ENCODE peak calls at places on chromosomes 12 and 14, in ten cellular contexts. One of them, this sample, is unnamed.

GRCh38 chr14:46951103-46951502 is 299.5 kb upstream of the RPL10L start:
- DNase-seq in NB4: no peak
- DNase-seq in body of pancreas: no peak
- DNase-seq in right lobe of liver: no peak
- DNase-seq in tibial nerve: no peak
- DNase-seq in IMR-90: no peak
- DNase-seq in A549: no peak
- DNase-seq in ovary: no peak
- DNase-seq in Peyer's patch: no peak
- DNase-seq in adrenal gland: no peak
- DNase-seq in this sample: no peak

GRCh38 chr12:94182971-94183701 is 34.8 kb downstream of the PLXNC1 start:
- DNase-seq in NB4: no peak
- DNase-seq in body of pancreas: no peak
- DNase-seq in right lobe of liver: no peak
- DNase-seq in tibial nerve: no peak
- DNase-seq in IMR-90: no peak
- DNase-seq in A549: peak
- DNase-seq in ovary: no peak
- DNase-seq in Peyer's patch: no peak
- DNase-seq in adrenal gland: no peak
- DNase-seq in this sample: no peak

GRCh38 chr12:9134981-9135628 is 19.4 kb upstream of the A2M start:
- DNase-seq in NB4: peak
- DNase-seq in body of pancreas: no peak
- DNase-seq in right lobe of liver: no peak
- DNase-seq in tibial nerve: no peak
- DNase-seq in IMR-90: peak
- DNase-seq in A549: peak
- DNase-seq in ovary: no peak
- DNase-seq in Peyer's patch: peak
- DNase-seq in adrenal gland: no peak
- DNase-seq in this sample: no peak

GRCh38 chr12:124438415-124439056 is 128.9 kb downstream of the NCOR2 start:
- DNase-seq in NB4: peak
- DNase-seq in body of pancreas: no peak
- DNase-seq in right lobe of liver: no peak
- DNase-seq in tibial nerve: no peak
- DNase-seq in IMR-90: no peak
- DNase-seq in A549: peak
- DNase-seq in ovary: no peak
- DNase-seq in Peyer's patch: no peak
- DNase-seq in adrenal gland: no peak
- DNase-seq in this sample: no peak

GRCh38 chr14:106842687-106843086 is 1316.3 kb downstream of the TMEM121 start:
- DNase-seq in NB4: no peak
- DNase-seq in body of pancreas: peak
- DNase-seq in right lobe of liver: no peak
- DNase-seq in tibial nerve: no peak
- DNase-seq in IMR-90: no peak
- DNase-seq in A549: peak
- DNase-seq in ovary: no peak
- DNase-seq in Peyer's patch: peak
- DNase-seq in adrenal gland: no peak
- DNase-seq in this sample: no peak

GRCh38 chr14:75222208-75222701 is 45.8 kb upstream of the TMED10 start:
- DNase-seq in NB4: peak
- DNase-seq in body of pancreas: no peak
- DNase-seq in right lobe of liver: no peak
- DNase-seq in tibial nerve: no peak
- DNase-seq in IMR-90: peak
- DNase-seq in A549: no peak
- DNase-seq in ovary: no peak
- DNase-seq in Peyer's patch: no peak
- DNase-seq in adrenal gland: peak
- DNase-seq in this sample: no peak

GRCh38 chr12:19153396-19153795 is 23.9 kb downstream of the PLEKHA5 start:
- DNase-seq in NB4: no peak
- DNase-seq in body of pancreas: no peak
- DNase-seq in right lobe of liver: no peak
- DNase-seq in tibial nerve: no peak
- DNase-seq in IMR-90: no peak
- DNase-seq in A549: no peak
- DNase-seq in ovary: no peak
- DNase-seq in Peyer's patch: no peak
- DNase-seq in adrenal gland: no peak
- DNase-seq in this sample: no peak

GRCh38 chr14:103871596-103872480 is 24.5 kb upstream of the PPP1R13B start:
- DNase-seq in NB4: no peak
- DNase-seq in body of pancreas: peak
- DNase-seq in right lobe of liver: peak
- DNase-seq in tibial nerve: no peak
- DNase-seq in IMR-90: no peak
- DNase-seq in A549: no peak
- DNase-seq in ovary: no peak
- DNase-seq in Peyer's patch: peak
- DNase-seq in adrenal gland: no peak
- DNase-seq in this sample: no peak

GRCh38 chr12:119229205-119229604 is 50.5 kb downstream of the HSPB8 start:
- DNase-seq in NB4: no peak
- DNase-seq in body of pancreas: no peak
- DNase-seq in right lobe of liver: no peak
- DNase-seq in tibial nerve: no peak
- DNase-seq in IMR-90: no peak
- DNase-seq in A549: no peak
- DNase-seq in ovary: no peak
- DNase-seq in Peyer's patch: no peak
- DNase-seq in adrenal gland: no peak
- DNase-seq in this sample: no peak

GRCh38 chr12:5497329-5498058 is 65.6 kb downstream of the NTF3 start:
- DNase-seq in NB4: no peak
- DNase-seq in body of pancreas: no peak
- DNase-seq in right lobe of liver: peak
- DNase-seq in tibial nerve: no peak
- DNase-seq in IMR-90: peak
- DNase-seq in A549: no peak
- DNase-seq in ovary: no peak
- DNase-seq in Peyer's patch: peak
- DNase-seq in adrenal gland: no peak
- DNase-seq in this sample: peak

GRCh38 chr12:53380797-53381738 is 1.1 kb downstream of the SP1 start:
- DNase-seq in NB4: peak
- DNase-seq in body of pancreas: no peak
- DNase-seq in right lobe of liver: no peak
- DNase-seq in tibial nerve: no peak
- DNase-seq in IMR-90: peak
- DNase-seq in A549: no peak
- DNase-seq in ovary: peak
- DNase-seq in Peyer's patch: peak
- DNase-seq in adrenal gland: no peak
- DNase-seq in this sample: no peak

GRCh38 chr14:22010532-22011242 is 337.1 kb upstream of the OR4E1 start:
- DNase-seq in NB4: peak
- DNase-seq in body of pancreas: no peak
- DNase-seq in right lobe of liver: no peak
- DNase-seq in tibial nerve: no peak
- DNase-seq in IMR-90: no peak
- DNase-seq in A549: no peak
- DNase-seq in ovary: no peak
- DNase-seq in Peyer's patch: no peak
- DNase-seq in adrenal gland: no peak
- DNase-seq in this sample: no peak

GRCh38 chr14:74278080-74278479 is 24.7 kb downstream of the ABCD4 start:
- DNase-seq in NB4: no peak
- DNase-seq in body of pancreas: no peak
- DNase-seq in right lobe of liver: no peak
- DNase-seq in tibial nerve: no peak
- DNase-seq in IMR-90: no peak
- DNase-seq in A549: no peak
- DNase-seq in ovary: no peak
- DNase-seq in Peyer's patch: no peak
- DNase-seq in adrenal gland: no peak
- DNase-seq in this sample: no peak

GRCh38 chr12:65014504-65015271 is 106.4 kb downstream of the WIF1 start:
- DNase-seq in NB4: no peak
- DNase-seq in body of pancreas: no peak
- DNase-seq in right lobe of liver: no peak
- DNase-seq in tibial nerve: no peak
- DNase-seq in IMR-90: no peak
- DNase-seq in A549: no peak
- DNase-seq in ovary: no peak
- DNase-seq in Peyer's patch: no peak
- DNase-seq in adrenal gland: no peak
- DNase-seq in this sample: no peak

DNA sequence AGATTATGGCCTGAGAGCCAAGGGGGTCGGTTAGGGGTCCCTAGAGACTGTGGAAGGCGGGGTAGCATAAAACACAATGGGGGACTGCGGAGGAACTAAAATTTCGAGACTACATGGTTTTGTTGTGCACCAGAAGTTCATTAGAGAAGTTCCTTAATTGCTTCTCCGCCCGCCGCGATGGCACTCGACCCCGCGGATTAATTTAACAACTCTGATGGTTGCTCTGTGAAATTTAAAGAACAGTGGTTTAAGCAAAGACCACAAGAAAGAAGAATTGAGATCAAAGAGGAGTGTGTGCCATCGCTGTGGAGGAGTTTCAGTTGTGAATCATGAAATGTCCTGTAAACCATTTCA is 1.4 kb upstream of the CCDC88C start:
- DNase-seq in NB4: no peak
- DNase-seq in body of pancreas: no peak
- DNase-seq in right lobe of liver: no peak
- DNase-seq in tibial nerve: no peak
- DNase-seq in IMR-90: no peak
- DNase-seq in A549: no peak
- DNase-seq in ovary: no peak
- DNase-seq in Peyer's patch: no peak
- DNase-seq in adrenal gland: no peak
- DNase-seq in this sample: no peak
- TF ChIP-seq CTCF in NB4: no peak
- TF ChIP-seq CTCF in body of pancreas: no peak
- TF ChIP-seq CTCF in right lobe of liver: no peak
- TF ChIP-seq CTCF in tibial nerve: no peak
- TF ChIP-seq CTCF in IMR-90: no peak
- TF ChIP-seq CTCF in A549: no peak
- TF ChIP-seq CTCF in ovary: no peak
- TF ChIP-seq CTCF in Peyer's patch: no peak
- TF ChIP-seq CTCF in adrenal gland: no peak
- TF ChIP-seq CTCF in this sample: no peak

GRCh38 chr12:38390968-38391367 is 74.4 kb downstream of the ALG10B start:
- DNase-seq in NB4: no peak
- DNase-seq in body of pancreas: no peak
- DNase-seq in right lobe of liver: no peak
- DNase-seq in tibial nerve: no peak
- DNase-seq in IMR-90: no peak
- DNase-seq in A549: no peak
- DNase-seq in ovary: no peak
- DNase-seq in Peyer's patch: no peak
- DNase-seq in adrenal gland: no peak
- DNase-seq in this sample: no peak
- TF ChIP-seq POLR2A in NB4: no peak
- TF ChIP-seq POLR2A in body of pancreas: no peak
- TF ChIP-seq POLR2A in right lobe of liver: no peak
- TF ChIP-seq POLR2A in tibial nerve: no peak
- TF ChIP-seq POLR2A in IMR-90: no peak
- TF ChIP-seq POLR2A in A549: no peak
- TF ChIP-seq POLR2A in ovary: no peak
- TF ChIP-seq POLR2A in Peyer's patch: no peak
- TF ChIP-seq POLR2A in adrenal gland: no peak
- TF ChIP-seq POLR2A in this sample: no peak

DNA sequence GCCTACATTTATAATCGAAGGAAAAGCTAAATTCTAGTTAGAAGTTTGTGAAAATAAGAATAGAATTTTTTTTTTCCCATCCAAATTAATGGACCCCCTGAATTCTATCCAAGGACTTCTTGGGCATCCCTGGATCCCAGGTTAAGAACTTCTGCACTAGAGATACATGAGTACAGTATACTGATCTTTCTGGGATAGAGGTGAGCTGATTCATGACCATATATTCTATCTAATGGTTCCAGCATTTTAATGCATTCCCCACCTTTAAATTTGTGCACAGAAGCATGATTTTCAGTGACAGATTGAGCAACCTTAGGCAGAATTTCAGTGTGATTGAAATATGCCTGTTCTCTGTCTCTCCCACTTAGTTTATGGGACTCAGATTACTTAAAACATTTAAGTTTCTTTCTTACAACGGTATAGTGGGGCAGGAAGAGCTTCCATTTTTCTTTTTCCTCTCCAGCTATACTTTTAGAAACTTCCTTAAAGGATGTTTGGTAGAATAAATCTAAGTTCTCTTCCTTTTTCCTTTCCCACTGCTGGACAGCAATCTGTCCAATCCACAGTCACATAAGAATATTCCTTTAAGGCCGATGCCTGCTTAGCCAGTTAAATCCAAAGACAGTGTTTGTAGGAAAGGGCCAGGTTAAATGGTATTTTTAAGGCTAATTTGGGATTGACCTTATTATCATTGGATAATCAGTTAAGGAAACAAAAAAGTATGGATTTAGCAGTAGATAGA is 6.7 kb downstream of the MDM2 start:
- DNase-seq in NB4: no peak
- DNase-seq in body of pancreas: no peak
- DNase-seq in right lobe of liver: no peak
- DNase-seq in tibial nerve: no peak
- DNase-seq in IMR-90: no peak
- DNase-seq in A549: no peak
- DNase-seq in ovary: no peak
- DNase-seq in Peyer's patch: no peak
- DNase-seq in adrenal gland: no peak
- DNase-seq in this sample: no peak
- H3K4me3 ChIP-seq in NB4: no peak
- H3K4me3 ChIP-seq in body of pancreas: no peak
- H3K4me3 ChIP-seq in right lobe of liver: no peak
- H3K4me3 ChIP-seq in tibial nerve: no peak
- H3K4me3 ChIP-seq in IMR-90: no peak
- H3K4me3 ChIP-seq in A549: no peak
- H3K4me3 ChIP-seq in ovary: no peak
- H3K4me3 ChIP-seq in Peyer's patch: no peak
- H3K4me3 ChIP-seq in adrenal gland: no peak
- H3K4me3 ChIP-seq in this sample: no peak

DNA sequence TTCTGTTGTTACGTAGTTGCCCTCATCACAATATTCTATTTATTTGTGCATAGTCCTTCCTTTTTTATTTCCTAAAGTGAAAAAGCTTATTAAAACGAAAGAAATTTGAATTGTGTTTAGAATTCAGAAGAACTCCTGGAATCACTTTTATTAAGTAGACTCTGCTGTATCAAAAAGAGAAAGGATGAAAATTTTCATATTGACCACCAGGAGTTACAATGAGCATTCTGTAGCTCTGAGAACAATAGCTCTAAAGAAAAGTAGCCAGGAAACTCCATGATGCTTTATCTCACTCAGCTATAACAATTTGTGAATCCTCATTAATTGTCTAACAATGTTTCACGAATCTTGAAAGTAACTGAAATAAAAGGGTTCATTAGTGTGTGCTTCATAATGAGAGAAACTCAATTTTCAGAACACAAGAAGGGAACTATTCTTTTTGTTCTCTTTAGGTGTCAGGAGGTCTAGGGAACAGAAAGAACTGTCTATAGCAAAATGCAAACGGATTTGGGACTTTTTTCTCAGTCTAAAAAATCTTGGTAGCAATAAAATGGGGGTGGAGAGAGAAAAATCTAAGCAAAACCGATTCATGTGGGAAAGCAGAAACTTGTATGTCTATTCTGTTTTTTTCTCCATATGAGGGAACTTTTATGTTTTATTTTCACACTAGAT is 19.3 kb downstream of the ASCL1 start:
- DNase-seq in NB4: no peak
- DNase-seq in body of pancreas: no peak
- DNase-seq in right lobe of liver: no peak
- DNase-seq in tibial nerve: no peak
- DNase-seq in IMR-90: no peak
- DNase-seq in A549: no peak
- DNase-seq in ovary: no peak
- DNase-seq in Peyer's patch: no peak
- DNase-seq in adrenal gland: no peak
- DNase-seq in this sample: no peak
- TF ChIP-seq CTCF in NB4: no peak
- TF ChIP-seq CTCF in body of pancreas: no peak
- TF ChIP-seq CTCF in right lobe of liver: no peak
- TF ChIP-seq CTCF in tibial nerve: no peak
- TF ChIP-seq CTCF in IMR-90: no peak
- TF ChIP-seq CTCF in A549: no peak
- TF ChIP-seq CTCF in ovary: no peak
- TF ChIP-seq CTCF in Peyer's patch: no peak
- TF ChIP-seq CTCF in adrenal gland: no peak
- TF ChIP-seq CTCF in this sample: no peak

This sample was measured in lower leg skin.